ENCODE peak calls at places on chromosomes 13 and 19, in nine cellular contexts. O, H, Y, F, N, A, P, G and E are unnamed samples.

GRCh38 chr13:49859568-49859967 is 67.1 kb upstream of the KPNA3 start:
- DNase-seq in O (peak), H (no peak), Y (peak), F (no peak), N (peak), A (no peak), P (no peak), G (peak), E (no peak)

GRCh38 chr19:14555918-14556661 is 15.8 kb downstream of the NDUFB7 start:
- DNase-seq in O (no peak), H (no peak), Y (no peak), F (no peak), N (peak), A (no peak), P (no peak), G (no peak), E (no peak)

GRCh38 chr19:48967346-48968178 is 2.5 kb downstream of the FTL start:
- DNase-seq in O (peak), H (no peak), Y (no peak), F (no peak), N (peak), A (no peak), P (no peak), G (no peak), E (no peak)

GRCh38 chr13:45811891-45812583 is 39.5 kb downstream of the SIAH3 start:
- DNase-seq in O (no peak), H (no peak), Y (no peak), F (no peak), N (no peak), A (no peak), P (no peak), G (no peak), E (no peak)

GRCh38 chr19:45575216-45575615 is 9.4 kb downstream of the OPA3 start:
- DNase-seq in O (no peak), H (no peak), Y (no peak), F (no peak), N (no peak), A (no peak), P (no peak), G (no peak), E (no peak)

GRCh38 chr13:19959141-19959830 is 759 bp downstream of the ZMYM2 start:
- DNase-seq in O (peak), H (peak), Y (no peak), F (no peak), N (peak), A (peak), P (peak), G (peak), E (peak)

GRCh38 chr19:46990998-46991676 is 28.5 kb upstream of the NPAS1 start:
- DNase-seq in O (peak), H (peak), Y (peak), F (peak), N (peak), A (peak), P (peak), G (peak), E (no peak)

GRCh38 chr19:46404039-46404883 is 9.1 kb downstream of the CCDC8 start:
- DNase-seq in O (peak), H (peak), Y (no peak), F (no peak), N (peak), A (peak), P (peak), G (no peak), E (peak)

GRCh38 chr13:67100723-67101122 is 129.4 kb downstream of the PCDH9 start:
- DNase-seq in O (no peak), H (no peak), Y (no peak), F (no peak), N (no peak), A (no peak), P (no peak), G (no peak), E (no peak)

GRCh38 chr19:18807861-18808331 is 16.8 kb upstream of the COMP start:
- DNase-seq in O (no peak), H (peak), Y (no peak), F (no peak), N (no peak), A (no peak), P (no peak), G (no peak), E (no peak)

DNA sequence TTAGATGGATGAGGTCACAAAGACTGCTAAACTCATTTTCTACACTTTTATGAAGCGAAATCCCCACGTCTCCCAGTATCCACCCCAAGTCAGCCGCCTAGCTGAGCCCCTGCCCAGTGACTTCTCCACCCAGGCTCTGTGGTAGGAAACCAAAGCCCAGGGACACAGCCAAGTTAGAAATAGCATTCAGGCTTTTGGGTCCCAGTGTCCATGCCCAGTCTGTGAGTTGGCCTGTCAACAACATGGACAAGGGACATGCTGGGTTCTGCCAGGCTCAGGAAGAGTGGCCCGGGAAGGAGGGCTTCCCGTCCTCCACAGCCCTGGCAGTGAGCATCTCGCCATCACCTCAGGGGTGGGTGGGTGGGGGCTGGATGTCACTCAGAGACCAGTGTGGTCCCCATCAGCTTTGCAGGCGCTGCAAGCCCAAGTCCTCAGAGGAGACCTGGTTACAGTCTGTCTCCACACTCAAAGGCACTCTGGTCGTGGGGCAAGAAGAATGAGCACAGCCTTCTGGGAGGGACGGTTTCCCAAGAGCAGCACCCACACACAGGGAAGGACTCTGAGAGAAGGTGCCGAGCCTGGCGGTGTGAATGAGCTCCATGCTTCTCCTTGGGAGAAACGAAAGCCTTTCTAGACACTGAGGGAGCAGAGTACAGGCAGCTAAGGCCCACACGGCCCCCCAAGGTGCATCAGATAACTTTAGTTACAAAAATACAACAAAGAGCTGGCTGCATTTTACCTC is 473.8 kb downstream of the FOXO1 start:
- DNase-seq in O (no peak), H (no peak), Y (no peak), F (no peak), N (no peak), A (no peak), P (no peak), G (no peak), E (no peak)
- H3K4me3 ChIP-seq in O (no peak), H (no peak), Y (no peak), F (no peak), N (no peak), A (no peak), P (no peak), G (no peak), E (no peak)

GRCh38 chr19:1276620-1277007 is 1.3 kb downstream of the FAM174C start:
- DNase-seq in O (peak), H (no peak), Y (no peak), F (no peak), N (no peak), A (peak), P (peak), G (no peak), E (peak)
- H3K4me3 ChIP-seq in O (peak), H (peak), Y (peak), F (peak), N (no peak), A (peak), P (no peak), G (peak), E (peak)

GRCh38 chr13:27789495-27790303 is 2.6 kb upstream of the GSX1 start:
- DNase-seq in O (no peak), H (no peak), Y (no peak), F (no peak), N (no peak), A (no peak), P (no peak), G (no peak), E (peak)
- H3K4me3 ChIP-seq in O (peak), H (peak), Y (no peak), F (peak), N (no peak), A (no peak), P (no peak), G (no peak), E (peak)

GRCh38 chr19:2054763-2055162 is 3.7 kb upstream of the MKNK2 start:
- DNase-seq in O (peak), H (peak), Y (no peak), F (no peak), N (no peak), A (peak), P (no peak), G (no peak), E (no peak)
- H3K4me3 ChIP-seq in O (no peak), H (no peak), Y (no peak), F (no peak), N (no peak), A (no peak), P (no peak), G (peak), E (no peak)

GRCh38 chr19:50517704-50518075 is 4.0 kb upstream of the ASPDH start:
- DNase-seq in O (no peak), H (no peak), Y (no peak), F (no peak), N (no peak), A (no peak), P (no peak), G (no peak), E (no peak)

GRCh38 chr19:50518091-50519005 is 4.6 kb upstream of the ASPDH start:
- DNase-seq in O (no peak), H (no peak), Y (no peak), F (no peak), N (no peak), A (no peak), P (no peak), G (no peak), E (no peak)

GRCh38 chr19:50516859-50517703 is 3.4 kb upstream of the ASPDH start:
- DNase-seq in O (no peak), H (no peak), Y (no peak), F (no peak), N (no peak), A (no peak), P (no peak), G (no peak), E (peak)

GRCh38 chr19:50515168-50515561 is 1.5 kb upstream of the ASPDH start:
- DNase-seq in O (no peak), H (peak), Y (no peak), F (no peak), N (no peak), A (no peak), P (no peak), G (no peak), E (no peak)

DNA sequence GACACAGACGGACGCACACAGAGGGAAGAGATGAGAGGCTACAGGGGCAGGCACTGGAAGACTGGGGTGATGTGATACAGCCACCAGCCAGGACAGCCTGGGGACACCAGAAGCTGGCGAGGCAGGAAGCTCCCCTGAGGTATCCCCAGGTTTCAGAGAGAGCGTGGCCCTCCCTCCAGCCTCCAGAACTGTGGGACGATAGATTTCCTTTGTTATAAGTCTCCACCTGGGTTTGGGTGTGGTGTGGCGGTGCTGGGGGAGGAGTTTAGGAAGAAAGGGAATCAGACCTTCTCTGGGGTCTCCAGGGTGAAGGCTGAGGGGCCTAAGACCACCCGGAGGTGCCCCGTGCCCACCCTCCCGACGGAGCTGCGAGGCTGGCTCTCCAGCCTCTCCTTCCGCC is 2.7 kb upstream of the ASPDH start:
- DNase-seq in O (no peak), H (no peak), Y (no peak), F (no peak), N (no peak), A (no peak), P (no peak), G (no peak), E (no peak)
- H3K4me3 ChIP-seq in O (no peak), H (no peak), Y (no peak), F (no peak), N (no peak), A (no peak), P (no peak), G (no peak), E (no peak)

DNA sequence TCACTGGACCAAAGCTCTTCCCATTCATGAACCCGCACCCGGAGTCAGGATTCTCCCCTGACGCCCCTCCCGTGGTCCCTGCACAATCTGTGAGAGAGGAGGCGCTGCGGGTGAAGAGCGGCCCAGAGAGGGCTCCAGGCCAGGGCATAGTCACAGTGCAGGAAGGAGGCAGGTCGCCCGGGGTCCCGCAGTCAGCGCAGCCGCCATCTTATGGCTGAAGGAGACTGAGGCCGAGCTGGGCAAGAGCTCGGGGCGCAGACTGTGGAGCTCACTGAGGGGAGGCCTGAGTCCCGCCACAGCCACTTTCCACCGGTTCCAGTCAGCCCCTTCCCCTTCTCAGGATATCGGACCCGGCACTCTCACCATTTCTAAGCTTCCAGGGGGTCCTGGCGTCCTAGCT is 300 bp downstream of the ZNF99 start:
- DNase-seq in O (no peak), H (peak), Y (no peak), F (no peak), N (no peak), A (no peak), P (no peak), G (no peak), E (no peak)
- H3K4me3 ChIP-seq in O (peak), H (peak), Y (no peak), F (no peak), N (no peak), A (no peak), P (peak), G (no peak), E (peak)

DNA sequence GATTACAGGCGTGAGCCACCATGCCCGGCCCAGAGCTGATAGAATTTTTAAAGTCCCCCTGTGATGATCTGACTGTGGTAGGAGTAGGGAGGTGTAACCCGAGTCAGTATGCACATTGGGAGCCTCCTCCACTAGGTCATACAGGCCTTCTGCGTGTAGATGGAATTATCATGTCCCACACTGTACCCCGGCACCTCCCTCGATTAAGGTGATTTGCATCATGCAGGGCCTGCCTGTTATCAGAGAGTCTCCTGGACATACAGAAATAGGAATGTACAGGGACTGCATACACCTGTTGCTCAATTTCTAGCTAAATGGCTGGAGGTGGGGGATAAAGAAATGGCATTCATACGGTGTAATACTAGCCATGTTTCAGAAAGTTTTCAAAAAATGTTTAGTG is 922 bp upstream of the ERVK3-1 start:
- DNase-seq in O (no peak), H (no peak), Y (no peak), F (no peak), N (no peak), A (no peak), P (no peak), G (no peak), E (no peak)
- H3K4me3 ChIP-seq in O (no peak), H (peak), Y (no peak), F (no peak), N (no peak), A (no peak), P (no peak), G (no peak), E (peak)